ENCODE peak calls at places on chromosomes 5 and 9, in seven cellular contexts. W, S, O, X, Y, Q and A are unnamed samples.

GRCh38 chr5:2488593-2488992 is 262.9 kb downstream of the IRX2 start:
- DNase-seq in S (no peak), X (no peak), O (no peak), W (no peak), Q (no peak), Y (no peak), A (no peak)

GRCh38 chr5:154997746-154998145 is 15.8 kb upstream of the KIF4B start:
- DNase-seq in S (no peak), Y (no peak), W (no peak), O (no peak), Q (no peak), X (no peak), A (no peak)

GRCh38 chr5:145965804-145966203 is 29.4 kb downstream of the SH3RF2 start:
- DNase-seq in W (no peak), X (no peak), O (no peak), S (no peak), Q (no peak), Y (no peak), A (peak; percentile 55)

GRCh38 chr9:99121604-99122003 is 16.7 kb downstream of the TGFBR1 start:
- DNase-seq in Y (no peak), X (no peak), O (no peak), W (no peak), Q (no peak), S (no peak), A (no peak)

GRCh38 chr5:96868603-96869371 is 7.5 kb upstream of the ERAP2 start:
- DNase-seq in W (peak; percentile 79), X (no peak), Y (no peak), S (no peak), Q (peak; percentile 30), O (no peak), A (no peak)

GRCh38 chr9:127979333-127980055 is 1.3 kb downstream of the EEIG1 start:
- DNase-seq in S (no peak), O (peak; percentile 50), W (no peak), Q (no peak), Y (no peak), X (no peak), A (peak; percentile 54)

GRCh38 chr9:109497193-109498165 is 628 bp downstream of the PTPN3 start:
- DNase-seq in Y (no peak), W (no peak), S (no peak), Q (no peak), O (no peak), X (no peak), A (no peak)

GRCh38 chr5:169350759-169351240 is 49.9 kb upstream of the SLIT3 start:
- DNase-seq in S (no peak), X (no peak), Q (no peak), O (no peak), Y (peak; percentile 15), W (peak; percentile 99), A (peak; percentile 19)

GRCh38 chr9:1083325-1083913 is 33.3 kb downstream of the DMRT2 start:
- DNase-seq in W (no peak), S (no peak), Y (peak; percentile 19), X (no peak), Q (peak; percentile 8), O (peak; percentile 34), A (no peak)

GRCh38 chr5:133389066-133389590 is 223.2 kb downstream of the FSTL4 start:
- DNase-seq in X (no peak), Q (no peak), W (no peak), O (no peak), S (no peak), Y (no peak), A (no peak)

GRCh38 chr9:36717276-36717675 is 144.6 kb downstream of the MELK start:
- DNase-seq in W (no peak), Y (no peak), X (no peak), Q (no peak), O (no peak), S (no peak), A (no peak)

GRCh38 chr5:16600397-16600796 is 16.4 kb downstream of the RETREG1 start:
- DNase-seq in O (peak; percentile 46), Q (no peak), S (no peak), X (no peak), W (peak; percentile 14), Y (peak; percentile 76), A (peak; percentile 26)

GRCh38 chr5:123700624-123701023 is 188.6 kb downstream of the CSNK1G3 start:
- DNase-seq in X (no peak), O (no peak), W (peak; percentile 97), Y (peak; percentile 24), S (no peak), Q (no peak), A (no peak)

GRCh38 chr9:126151031-126151670 is 175.5 kb upstream of the MVB12B start:
- DNase-seq in Q (no peak), X (no peak), S (no peak), Y (no peak), O (peak; percentile 47), W (no peak), A (no peak)

GRCh38 chr5:153756540-153756939 is 266.1 kb downstream of the GRIA1 start:
- DNase-seq in X (no peak), S (no peak), W (no peak), O (no peak), Y (no peak), Q (no peak), A (no peak)